ENCODE peak calls at places on chromosomes 3 and 15, in six cellular contexts. One of them, this sample, is unnamed.

GRCh38 chr3:126538316-126538715 is 14.4 kb downstream of the CHST13 start:
- DNase-seq in activated T-helper 1 cell treated with anti-CD3 and anti-CD28 coated beads, Interleukin-12 subunit alpha, Interleukin-12 subunit beta, Interleukin-2, Interleukin-4 antibody, amounts not matched to agents 30 ng/mL and 10 ng/mL and 1 ng/mL, durations not matched to agents 14 hours and 24 hours and 36 hours: no peak
- DNase-seq in activated CD8-positive, alpha-beta memory T cell treated with anti-CD3 and anti-CD28 coated beads for 1 hour: no peak
- DNase-seq in NCI-H1436: no peak
- DNase-seq in activated effector memory CD4-positive, alpha-beta T cell treated with anti-CD3 and anti-CD28 coated beads, Interleukin-2, amount 50 U/mL, for 16 hours: peak
- DNase-seq in lower leg skin: no peak
- DNase-seq in this sample: peak

GRCh38 chr3:115692887-115693524 is 69.7 kb downstream of the GAP43 start:
- DNase-seq in activated T-helper 1 cell treated with anti-CD3 and anti-CD28 coated beads, Interleukin-12 subunit alpha, Interleukin-12 subunit beta, Interleukin-2, Interleukin-4 antibody, amounts not matched to agents 30 ng/mL and 10 ng/mL and 1 ng/mL, durations not matched to agents 14 hours and 24 hours and 36 hours: peak
- DNase-seq in activated CD8-positive, alpha-beta memory T cell treated with anti-CD3 and anti-CD28 coated beads for 1 hour: peak
- DNase-seq in NCI-H1436: peak
- DNase-seq in activated effector memory CD4-positive, alpha-beta T cell treated with anti-CD3 and anti-CD28 coated beads, Interleukin-2, amount 50 U/mL, for 16 hours: peak
- DNase-seq in lower leg skin: peak
- DNase-seq in this sample: no peak

GRCh38 chr3:167886690-167887089 is 151.2 kb downstream of the SERPINI1 start:
- DNase-seq in activated T-helper 1 cell treated with anti-CD3 and anti-CD28 coated beads, Interleukin-12 subunit alpha, Interleukin-12 subunit beta, Interleukin-2, Interleukin-4 antibody, amounts not matched to agents 30 ng/mL and 10 ng/mL and 1 ng/mL, durations not matched to agents 14 hours and 24 hours and 36 hours: no peak
- DNase-seq in activated CD8-positive, alpha-beta memory T cell treated with anti-CD3 and anti-CD28 coated beads for 1 hour: no peak
- DNase-seq in NCI-H1436: no peak
- DNase-seq in activated effector memory CD4-positive, alpha-beta T cell treated with anti-CD3 and anti-CD28 coated beads, Interleukin-2, amount 50 U/mL, for 16 hours: no peak
- DNase-seq in lower leg skin: no peak
- DNase-seq in this sample: no peak

GRCh38 chr3:183817639-183818038 is 7.7 kb downstream of the MAP6D1 start:
- DNase-seq in activated T-helper 1 cell treated with anti-CD3 and anti-CD28 coated beads, Interleukin-12 subunit alpha, Interleukin-12 subunit beta, Interleukin-2, Interleukin-4 antibody, amounts not matched to agents 30 ng/mL and 10 ng/mL and 1 ng/mL, durations not matched to agents 14 hours and 24 hours and 36 hours: no peak
- DNase-seq in activated CD8-positive, alpha-beta memory T cell treated with anti-CD3 and anti-CD28 coated beads for 1 hour: no peak
- DNase-seq in NCI-H1436: no peak
- DNase-seq in activated effector memory CD4-positive, alpha-beta T cell treated with anti-CD3 and anti-CD28 coated beads, Interleukin-2, amount 50 U/mL, for 16 hours: no peak
- DNase-seq in lower leg skin: no peak
- DNase-seq in this sample: peak

GRCh38 chr15:57705746-57706404 is 639 bp upstream of the POLR2M start:
- DNase-seq in activated T-helper 1 cell treated with anti-CD3 and anti-CD28 coated beads, Interleukin-12 subunit alpha, Interleukin-12 subunit beta, Interleukin-2, Interleukin-4 antibody, amounts not matched to agents 30 ng/mL and 10 ng/mL and 1 ng/mL, durations not matched to agents 14 hours and 24 hours and 36 hours: no peak
- DNase-seq in activated CD8-positive, alpha-beta memory T cell treated with anti-CD3 and anti-CD28 coated beads for 1 hour: no peak
- DNase-seq in NCI-H1436: no peak
- DNase-seq in activated effector memory CD4-positive, alpha-beta T cell treated with anti-CD3 and anti-CD28 coated beads, Interleukin-2, amount 50 U/mL, for 16 hours: no peak
- DNase-seq in lower leg skin: no peak
- DNase-seq in this sample: no peak

GRCh38 chr3:23739536-23739935 is 66.2 kb upstream of the UBE2E1 start:
- DNase-seq in activated T-helper 1 cell treated with anti-CD3 and anti-CD28 coated beads, Interleukin-12 subunit alpha, Interleukin-12 subunit beta, Interleukin-2, Interleukin-4 antibody, amounts not matched to agents 30 ng/mL and 10 ng/mL and 1 ng/mL, durations not matched to agents 14 hours and 24 hours and 36 hours: no peak
- DNase-seq in activated CD8-positive, alpha-beta memory T cell treated with anti-CD3 and anti-CD28 coated beads for 1 hour: no peak
- DNase-seq in NCI-H1436: no peak
- DNase-seq in activated effector memory CD4-positive, alpha-beta T cell treated with anti-CD3 and anti-CD28 coated beads, Interleukin-2, amount 50 U/mL, for 16 hours: no peak
- DNase-seq in lower leg skin: peak
- DNase-seq in this sample: no peak

GRCh38 chr3:107629556-107629955 is 106.8 kb downstream of the BBX start:
- DNase-seq in activated T-helper 1 cell treated with anti-CD3 and anti-CD28 coated beads, Interleukin-12 subunit alpha, Interleukin-12 subunit beta, Interleukin-2, Interleukin-4 antibody, amounts not matched to agents 30 ng/mL and 10 ng/mL and 1 ng/mL, durations not matched to agents 14 hours and 24 hours and 36 hours: no peak
- DNase-seq in activated CD8-positive, alpha-beta memory T cell treated with anti-CD3 and anti-CD28 coated beads for 1 hour: no peak
- DNase-seq in NCI-H1436: no peak
- DNase-seq in activated effector memory CD4-positive, alpha-beta T cell treated with anti-CD3 and anti-CD28 coated beads, Interleukin-2, amount 50 U/mL, for 16 hours: no peak
- DNase-seq in lower leg skin: no peak
- DNase-seq in this sample: no peak

GRCh38 chr3:195717852-195718476 is 2.8 kb upstream of the MUC20 start:
- DNase-seq in activated T-helper 1 cell treated with anti-CD3 and anti-CD28 coated beads, Interleukin-12 subunit alpha, Interleukin-12 subunit beta, Interleukin-2, Interleukin-4 antibody, amounts not matched to agents 30 ng/mL and 10 ng/mL and 1 ng/mL, durations not matched to agents 14 hours and 24 hours and 36 hours: no peak
- DNase-seq in activated CD8-positive, alpha-beta memory T cell treated with anti-CD3 and anti-CD28 coated beads for 1 hour: no peak
- DNase-seq in NCI-H1436: no peak
- DNase-seq in activated effector memory CD4-positive, alpha-beta T cell treated with anti-CD3 and anti-CD28 coated beads, Interleukin-2, amount 50 U/mL, for 16 hours: peak
- DNase-seq in lower leg skin: no peak
- DNase-seq in this sample: no peak

GRCh38 chr3:140338916-140339315 is 338.9 kb upstream of the TRIM42 start:
- DNase-seq in activated T-helper 1 cell treated with anti-CD3 and anti-CD28 coated beads, Interleukin-12 subunit alpha, Interleukin-12 subunit beta, Interleukin-2, Interleukin-4 antibody, amounts not matched to agents 30 ng/mL and 10 ng/mL and 1 ng/mL, durations not matched to agents 14 hours and 24 hours and 36 hours: no peak
- DNase-seq in activated CD8-positive, alpha-beta memory T cell treated with anti-CD3 and anti-CD28 coated beads for 1 hour: no peak
- DNase-seq in NCI-H1436: no peak
- DNase-seq in activated effector memory CD4-positive, alpha-beta T cell treated with anti-CD3 and anti-CD28 coated beads, Interleukin-2, amount 50 U/mL, for 16 hours: no peak
- DNase-seq in lower leg skin: no peak
- DNase-seq in this sample: no peak

GRCh38 chr3:186283651-186284445 is 78.2 kb downstream of the DGKG start:
- DNase-seq in activated T-helper 1 cell treated with anti-CD3 and anti-CD28 coated beads, Interleukin-12 subunit alpha, Interleukin-12 subunit beta, Interleukin-2, Interleukin-4 antibody, amounts not matched to agents 30 ng/mL and 10 ng/mL and 1 ng/mL, durations not matched to agents 14 hours and 24 hours and 36 hours: no peak
- DNase-seq in activated CD8-positive, alpha-beta memory T cell treated with anti-CD3 and anti-CD28 coated beads for 1 hour: no peak
- DNase-seq in NCI-H1436: no peak
- DNase-seq in activated effector memory CD4-positive, alpha-beta T cell treated with anti-CD3 and anti-CD28 coated beads, Interleukin-2, amount 50 U/mL, for 16 hours: no peak
- DNase-seq in lower leg skin: no peak
- DNase-seq in this sample: no peak

GRCh38 chr3:149512073-149512782 is 37.7 kb downstream of the TM4SF4 start:
- DNase-seq in activated T-helper 1 cell treated with anti-CD3 and anti-CD28 coated beads, Interleukin-12 subunit alpha, Interleukin-12 subunit beta, Interleukin-2, Interleukin-4 antibody, amounts not matched to agents 30 ng/mL and 10 ng/mL and 1 ng/mL, durations not matched to agents 14 hours and 24 hours and 36 hours: no peak
- DNase-seq in activated CD8-positive, alpha-beta memory T cell treated with anti-CD3 and anti-CD28 coated beads for 1 hour: no peak
- DNase-seq in NCI-H1436: peak
- DNase-seq in activated effector memory CD4-positive, alpha-beta T cell treated with anti-CD3 and anti-CD28 coated beads, Interleukin-2, amount 50 U/mL, for 16 hours: peak
- DNase-seq in lower leg skin: peak
- DNase-seq in this sample: no peak

GRCh38 chr3:194711913-194712312 is 26.2 kb downstream of the FAM43A start:
- DNase-seq in activated T-helper 1 cell treated with anti-CD3 and anti-CD28 coated beads, Interleukin-12 subunit alpha, Interleukin-12 subunit beta, Interleukin-2, Interleukin-4 antibody, amounts not matched to agents 30 ng/mL and 10 ng/mL and 1 ng/mL, durations not matched to agents 14 hours and 24 hours and 36 hours: no peak
- DNase-seq in activated CD8-positive, alpha-beta memory T cell treated with anti-CD3 and anti-CD28 coated beads for 1 hour: no peak
- DNase-seq in NCI-H1436: no peak
- DNase-seq in activated effector memory CD4-positive, alpha-beta T cell treated with anti-CD3 and anti-CD28 coated beads, Interleukin-2, amount 50 U/mL, for 16 hours: no peak
- DNase-seq in lower leg skin: peak
- DNase-seq in this sample: no peak

GRCh38 chr15:36156855-36157521 is 422.4 kb upstream of the CDIN1 start:
- DNase-seq in activated T-helper 1 cell treated with anti-CD3 and anti-CD28 coated beads, Interleukin-12 subunit alpha, Interleukin-12 subunit beta, Interleukin-2, Interleukin-4 antibody, amounts not matched to agents 30 ng/mL and 10 ng/mL and 1 ng/mL, durations not matched to agents 14 hours and 24 hours and 36 hours: no peak
- DNase-seq in activated CD8-positive, alpha-beta memory T cell treated with anti-CD3 and anti-CD28 coated beads for 1 hour: no peak
- DNase-seq in NCI-H1436: no peak
- DNase-seq in activated effector memory CD4-positive, alpha-beta T cell treated with anti-CD3 and anti-CD28 coated beads, Interleukin-2, amount 50 U/mL, for 16 hours: no peak
- DNase-seq in lower leg skin: peak
- DNase-seq in this sample: no peak

GRCh38 chr3:12878026-12878636 is 36.8 kb upstream of the RPL32 start:
- DNase-seq in activated T-helper 1 cell treated with anti-CD3 and anti-CD28 coated beads, Interleukin-12 subunit alpha, Interleukin-12 subunit beta, Interleukin-2, Interleukin-4 antibody, amounts not matched to agents 30 ng/mL and 10 ng/mL and 1 ng/mL, durations not matched to agents 14 hours and 24 hours and 36 hours: no peak
- DNase-seq in activated CD8-positive, alpha-beta memory T cell treated with anti-CD3 and anti-CD28 coated beads for 1 hour: no peak
- DNase-seq in NCI-H1436: no peak
- DNase-seq in activated effector memory CD4-positive, alpha-beta T cell treated with anti-CD3 and anti-CD28 coated beads, Interleukin-2, amount 50 U/mL, for 16 hours: no peak
- DNase-seq in lower leg skin: no peak
- DNase-seq in this sample: no peak

GRCh38 chr15:92071030-92071644 is 217.6 kb downstream of the SLCO3A1 start:
- DNase-seq in activated T-helper 1 cell treated with anti-CD3 and anti-CD28 coated beads, Interleukin-12 subunit alpha, Interleukin-12 subunit beta, Interleukin-2, Interleukin-4 antibody, amounts not matched to agents 30 ng/mL and 10 ng/mL and 1 ng/mL, durations not matched to agents 14 hours and 24 hours and 36 hours: no peak
- DNase-seq in activated CD8-positive, alpha-beta memory T cell treated with anti-CD3 and anti-CD28 coated beads for 1 hour: no peak
- DNase-seq in NCI-H1436: no peak
- DNase-seq in activated effector memory CD4-positive, alpha-beta T cell treated with anti-CD3 and anti-CD28 coated beads, Interleukin-2, amount 50 U/mL, for 16 hours: no peak
- DNase-seq in lower leg skin: no peak
- DNase-seq in this sample: peak

GRCh38 chr3:122742234-122742633 is 51.4 kb downstream of the HSPBAP1 start:
- DNase-seq in activated T-helper 1 cell treated with anti-CD3 and anti-CD28 coated beads, Interleukin-12 subunit alpha, Interleukin-12 subunit beta, Interleukin-2, Interleukin-4 antibody, amounts not matched to agents 30 ng/mL and 10 ng/mL and 1 ng/mL, durations not matched to agents 14 hours and 24 hours and 36 hours: no peak
- DNase-seq in activated CD8-positive, alpha-beta memory T cell treated with anti-CD3 and anti-CD28 coated beads for 1 hour: no peak
- DNase-seq in NCI-H1436: no peak
- DNase-seq in activated effector memory CD4-positive, alpha-beta T cell treated with anti-CD3 and anti-CD28 coated beads, Interleukin-2, amount 50 U/mL, for 16 hours: no peak
- DNase-seq in lower leg skin: no peak
- DNase-seq in this sample: no peak

GRCh38 chr15:45166792-45167630 is 20.8 kb downstream of the SHF start:
- DNase-seq in activated T-helper 1 cell treated with anti-CD3 and anti-CD28 coated beads, Interleukin-12 subunit alpha, Interleukin-12 subunit beta, Interleukin-2, Interleukin-4 antibody, amounts not matched to agents 30 ng/mL and 10 ng/mL and 1 ng/mL, durations not matched to agents 14 hours and 24 hours and 36 hours: peak
- DNase-seq in activated CD8-positive, alpha-beta memory T cell treated with anti-CD3 and anti-CD28 coated beads for 1 hour: peak
- DNase-seq in NCI-H1436: peak
- DNase-seq in activated effector memory CD4-positive, alpha-beta T cell treated with anti-CD3 and anti-CD28 coated beads, Interleukin-2, amount 50 U/mL, for 16 hours: peak
- DNase-seq in lower leg skin: peak
- DNase-seq in this sample: peak

GRCh38 chr3:100427694-100428093 is 26.4 kb downstream of the LNP1 start:
- DNase-seq in activated T-helper 1 cell treated with anti-CD3 and anti-CD28 coated beads, Interleukin-12 subunit alpha, Interleukin-12 subunit beta, Interleukin-2, Interleukin-4 antibody, amounts not matched to agents 30 ng/mL and 10 ng/mL and 1 ng/mL, durations not matched to agents 14 hours and 24 hours and 36 hours: no peak
- DNase-seq in activated CD8-positive, alpha-beta memory T cell treated with anti-CD3 and anti-CD28 coated beads for 1 hour: no peak
- DNase-seq in NCI-H1436: no peak
- DNase-seq in activated effector memory CD4-positive, alpha-beta T cell treated with anti-CD3 and anti-CD28 coated beads, Interleukin-2, amount 50 U/mL, for 16 hours: no peak
- DNase-seq in lower leg skin: no peak
- DNase-seq in this sample: no peak

GRCh38 chr3:9949626-9950025 is 2.6 kb downstream of the PRRT3 start:
- DNase-seq in activated T-helper 1 cell treated with anti-CD3 and anti-CD28 coated beads, Interleukin-12 subunit alpha, Interleukin-12 subunit beta, Interleukin-2, Interleukin-4 antibody, amounts not matched to agents 30 ng/mL and 10 ng/mL and 1 ng/mL, durations not matched to agents 14 hours and 24 hours and 36 hours: no peak
- DNase-seq in activated CD8-positive, alpha-beta memory T cell treated with anti-CD3 and anti-CD28 coated beads for 1 hour: no peak
- DNase-seq in NCI-H1436: no peak
- DNase-seq in activated effector memory CD4-positive, alpha-beta T cell treated with anti-CD3 and anti-CD28 coated beads, Interleukin-2, amount 50 U/mL, for 16 hours: no peak
- DNase-seq in lower leg skin: no peak
- DNase-seq in this sample: no peak

GRCh38 chr3:187012609-187013051 is 82.3 kb downstream of the ST6GAL1 start:
- DNase-seq in activated T-helper 1 cell treated with anti-CD3 and anti-CD28 coated beads, Interleukin-12 subunit alpha, Interleukin-12 subunit beta, Interleukin-2, Interleukin-4 antibody, amounts not matched to agents 30 ng/mL and 10 ng/mL and 1 ng/mL, durations not matched to agents 14 hours and 24 hours and 36 hours: peak
- DNase-seq in activated CD8-positive, alpha-beta memory T cell treated with anti-CD3 and anti-CD28 coated beads for 1 hour: no peak
- DNase-seq in NCI-H1436: no peak
- DNase-seq in activated effector memory CD4-positive, alpha-beta T cell treated with anti-CD3 and anti-CD28 coated beads, Interleukin-2, amount 50 U/mL, for 16 hours: peak
- DNase-seq in lower leg skin: no peak
- DNase-seq in this sample: no peak

GRCh38 chr3:132638721-132639120 is 20.9 kb downstream of the ACAD11 start:
- DNase-seq in activated T-helper 1 cell treated with anti-CD3 and anti-CD28 coated beads, Interleukin-12 subunit alpha, Interleukin-12 subunit beta, Interleukin-2, Interleukin-4 antibody, amounts not matched to agents 30 ng/mL and 10 ng/mL and 1 ng/mL, durations not matched to agents 14 hours and 24 hours and 36 hours: no peak
- DNase-seq in activated CD8-positive, alpha-beta memory T cell treated with anti-CD3 and anti-CD28 coated beads for 1 hour: no peak
- DNase-seq in NCI-H1436: no peak
- DNase-seq in activated effector memory CD4-positive, alpha-beta T cell treated with anti-CD3 and anti-CD28 coated beads, Interleukin-2, amount 50 U/mL, for 16 hours: no peak
- DNase-seq in lower leg skin: no peak
- DNase-seq in this sample: no peak

GRCh38 chr15:76903251-76903681 is 1.9 kb downstream of the SCAPER start:
- DNase-seq in activated T-helper 1 cell treated with anti-CD3 and anti-CD28 coated beads, Interleukin-12 subunit alpha, Interleukin-12 subunit beta, Interleukin-2, Interleukin-4 antibody, amounts not matched to agents 30 ng/mL and 10 ng/mL and 1 ng/mL, durations not matched to agents 14 hours and 24 hours and 36 hours: peak
- DNase-seq in activated CD8-positive, alpha-beta memory T cell treated with anti-CD3 and anti-CD28 coated beads for 1 hour: no peak
- DNase-seq in NCI-H1436: peak
- DNase-seq in activated effector memory CD4-positive, alpha-beta T cell treated with anti-CD3 and anti-CD28 coated beads, Interleukin-2, amount 50 U/mL, for 16 hours: no peak
- DNase-seq in lower leg skin: no peak
- DNase-seq in this sample: no peak

GRCh38 chr15:76996526-76997401 is 1.8 kb downstream of the PSTPIP1 start:
- DNase-seq in activated T-helper 1 cell treated with anti-CD3 and anti-CD28 coated beads, Interleukin-12 subunit alpha, Interleukin-12 subunit beta, Interleukin-2, Interleukin-4 antibody, amounts not matched to agents 30 ng/mL and 10 ng/mL and 1 ng/mL, durations not matched to agents 14 hours and 24 hours and 36 hours: no peak
- DNase-seq in activated CD8-positive, alpha-beta memory T cell treated with anti-CD3 and anti-CD28 coated beads for 1 hour: no peak
- DNase-seq in NCI-H1436: no peak
- DNase-seq in activated effector memory CD4-positive, alpha-beta T cell treated with anti-CD3 and anti-CD28 coated beads, Interleukin-2, amount 50 U/mL, for 16 hours: peak
- DNase-seq in lower leg skin: no peak
- DNase-seq in this sample: no peak

GRCh38 chr15:75659928-75660645 is 12.4 kb downstream of the SNX33 start:
- DNase-seq in activated T-helper 1 cell treated with anti-CD3 and anti-CD28 coated beads, Interleukin-12 subunit alpha, Interleukin-12 subunit beta, Interleukin-2, Interleukin-4 antibody, amounts not matched to agents 30 ng/mL and 10 ng/mL and 1 ng/mL, durations not matched to agents 14 hours and 24 hours and 36 hours: no peak
- DNase-seq in activated CD8-positive, alpha-beta memory T cell treated with anti-CD3 and anti-CD28 coated beads for 1 hour: no peak
- DNase-seq in NCI-H1436: no peak
- DNase-seq in activated effector memory CD4-positive, alpha-beta T cell treated with anti-CD3 and anti-CD28 coated beads, Interleukin-2, amount 50 U/mL, for 16 hours: no peak
- DNase-seq in lower leg skin: no peak
- DNase-seq in this sample: no peak

GRCh38 chr3:42085641-42086376 is 5.3 kb upstream of the TRAK1 start:
- DNase-seq in activated T-helper 1 cell treated with anti-CD3 and anti-CD28 coated beads, Interleukin-12 subunit alpha, Interleukin-12 subunit beta, Interleukin-2, Interleukin-4 antibody, amounts not matched to agents 30 ng/mL and 10 ng/mL and 1 ng/mL, durations not matched to agents 14 hours and 24 hours and 36 hours: no peak
- DNase-seq in activated CD8-positive, alpha-beta memory T cell treated with anti-CD3 and anti-CD28 coated beads for 1 hour: no peak
- DNase-seq in NCI-H1436: no peak
- DNase-seq in activated effector memory CD4-positive, alpha-beta T cell treated with anti-CD3 and anti-CD28 coated beads, Interleukin-2, amount 50 U/mL, for 16 hours: no peak
- DNase-seq in lower leg skin: no peak
- DNase-seq in this sample: peak

GRCh38 chr3:145628211-145628610 is 532.8 kb downstream of the PLOD2 start:
- DNase-seq in activated T-helper 1 cell treated with anti-CD3 and anti-CD28 coated beads, Interleukin-12 subunit alpha, Interleukin-12 subunit beta, Interleukin-2, Interleukin-4 antibody, amounts not matched to agents 30 ng/mL and 10 ng/mL and 1 ng/mL, durations not matched to agents 14 hours and 24 hours and 36 hours: no peak
- DNase-seq in activated CD8-positive, alpha-beta memory T cell treated with anti-CD3 and anti-CD28 coated beads for 1 hour: no peak
- DNase-seq in NCI-H1436: no peak
- DNase-seq in activated effector memory CD4-positive, alpha-beta T cell treated with anti-CD3 and anti-CD28 coated beads, Interleukin-2, amount 50 U/mL, for 16 hours: no peak
- DNase-seq in lower leg skin: no peak
- DNase-seq in this sample: no peak

GRCh38 chr3:176994393-176994792 is 202.9 kb downstream of the TBL1XR1 start:
- DNase-seq in activated T-helper 1 cell treated with anti-CD3 and anti-CD28 coated beads, Interleukin-12 subunit alpha, Interleukin-12 subunit beta, Interleukin-2, Interleukin-4 antibody, amounts not matched to agents 30 ng/mL and 10 ng/mL and 1 ng/mL, durations not matched to agents 14 hours and 24 hours and 36 hours: no peak
- DNase-seq in activated CD8-positive, alpha-beta memory T cell treated with anti-CD3 and anti-CD28 coated beads for 1 hour: no peak
- DNase-seq in NCI-H1436: no peak
- DNase-seq in activated effector memory CD4-positive, alpha-beta T cell treated with anti-CD3 and anti-CD28 coated beads, Interleukin-2, amount 50 U/mL, for 16 hours: no peak
- DNase-seq in lower leg skin: no peak
- DNase-seq in this sample: no peak

GRCh38 chr3:16770021-16770420 is 114.7 kb upstream of the PLCL2 start:
- DNase-seq in activated T-helper 1 cell treated with anti-CD3 and anti-CD28 coated beads, Interleukin-12 subunit alpha, Interleukin-12 subunit beta, Interleukin-2, Interleukin-4 antibody, amounts not matched to agents 30 ng/mL and 10 ng/mL and 1 ng/mL, durations not matched to agents 14 hours and 24 hours and 36 hours: no peak
- DNase-seq in activated CD8-positive, alpha-beta memory T cell treated with anti-CD3 and anti-CD28 coated beads for 1 hour: no peak
- DNase-seq in NCI-H1436: no peak
- DNase-seq in activated effector memory CD4-positive, alpha-beta T cell treated with anti-CD3 and anti-CD28 coated beads, Interleukin-2, amount 50 U/mL, for 16 hours: no peak
- DNase-seq in lower leg skin: no peak
- DNase-seq in this sample: no peak

GRCh38 chr3:8500208-8500961 is 1.2 kb upstream of the LMCD1 start:
- DNase-seq in activated T-helper 1 cell treated with anti-CD3 and anti-CD28 coated beads, Interleukin-12 subunit alpha, Interleukin-12 subunit beta, Interleukin-2, Interleukin-4 antibody, amounts not matched to agents 30 ng/mL and 10 ng/mL and 1 ng/mL, durations not matched to agents 14 hours and 24 hours and 36 hours: no peak
- DNase-seq in activated CD8-positive, alpha-beta memory T cell treated with anti-CD3 and anti-CD28 coated beads for 1 hour: no peak
- DNase-seq in NCI-H1436: no peak
- DNase-seq in activated effector memory CD4-positive, alpha-beta T cell treated with anti-CD3 and anti-CD28 coated beads, Interleukin-2, amount 50 U/mL, for 16 hours: no peak
- DNase-seq in lower leg skin: no peak
- DNase-seq in this sample: no peak

GRCh38 chr15:94968133-94968532 is 736.8 kb downstream of the MCTP2 start:
- DNase-seq in activated T-helper 1 cell treated with anti-CD3 and anti-CD28 coated beads, Interleukin-12 subunit alpha, Interleukin-12 subunit beta, Interleukin-2, Interleukin-4 antibody, amounts not matched to agents 30 ng/mL and 10 ng/mL and 1 ng/mL, durations not matched to agents 14 hours and 24 hours and 36 hours: no peak
- DNase-seq in activated CD8-positive, alpha-beta memory T cell treated with anti-CD3 and anti-CD28 coated beads for 1 hour: no peak
- DNase-seq in NCI-H1436: no peak
- DNase-seq in activated effector memory CD4-positive, alpha-beta T cell treated with anti-CD3 and anti-CD28 coated beads, Interleukin-2, amount 50 U/mL, for 16 hours: no peak
- DNase-seq in lower leg skin: no peak
- DNase-seq in this sample: no peak

This sample was measured in cardiac septum.